ENCODE peak calls at places on chromosomes 11 and 22, in six cellular contexts. One of them, this sample, is unnamed.

GRCh38 chr11:73330569-73331093 is 22.6 kb downstream of the ARHGEF17 start:
- DNase-seq in NCI-H1105: no peak
- DNase-seq in fibroblast of lung: peak
- DNase-seq in GM23338: peak
- DNase-seq in lower leg skin: no peak
- DNase-seq in cardiac muscle cell: peak
- DNase-seq in this sample: no peak

GRCh38 chr11:46649180-46649738 is 31.9 kb downstream of the ATG13 start:
- DNase-seq in NCI-H1105: no peak
- DNase-seq in fibroblast of lung: peak
- DNase-seq in GM23338: no peak
- DNase-seq in lower leg skin: no peak
- DNase-seq in cardiac muscle cell: no peak
- DNase-seq in this sample: peak

GRCh38 chr11:6387811-6388599 is 2.3 kb upstream of the SMPD1 start:
- DNase-seq in NCI-H1105: no peak
- DNase-seq in fibroblast of lung: peak
- DNase-seq in GM23338: no peak
- DNase-seq in lower leg skin: no peak
- DNase-seq in cardiac muscle cell: no peak
- DNase-seq in this sample: no peak

GRCh38 chr11:17294033-17294432 is 17.5 kb downstream of the NUCB2 start:
- DNase-seq in NCI-H1105: no peak
- DNase-seq in fibroblast of lung: no peak
- DNase-seq in GM23338: no peak
- DNase-seq in lower leg skin: no peak
- DNase-seq in cardiac muscle cell: no peak
- DNase-seq in this sample: no peak

GRCh38 chr11:116466231-116466630 is 306.6 kb downstream of the BUD13 start:
- DNase-seq in NCI-H1105: no peak
- DNase-seq in fibroblast of lung: no peak
- DNase-seq in GM23338: no peak
- DNase-seq in lower leg skin: peak
- DNase-seq in cardiac muscle cell: no peak
- DNase-seq in this sample: no peak

GRCh38 chr11:104343578-104343977 is 179.6 kb upstream of the PDGFD start:
- DNase-seq in NCI-H1105: no peak
- DNase-seq in fibroblast of lung: peak
- DNase-seq in GM23338: peak
- DNase-seq in lower leg skin: no peak
- DNase-seq in cardiac muscle cell: peak
- DNase-seq in this sample: no peak

GRCh38 chr22:21445437-21446127 is 21.6 kb upstream of the TMEM191C start:
- DNase-seq in NCI-H1105: no peak
- DNase-seq in fibroblast of lung: no peak
- DNase-seq in GM23338: no peak
- DNase-seq in lower leg skin: no peak
- DNase-seq in cardiac muscle cell: no peak
- DNase-seq in this sample: no peak

GRCh38 chr22:38108561-38109319 is 1.7 kb downstream of the BAIAP2L2 start:
- DNase-seq in NCI-H1105: no peak
- DNase-seq in fibroblast of lung: no peak
- DNase-seq in GM23338: no peak
- DNase-seq in lower leg skin: no peak
- DNase-seq in cardiac muscle cell: no peak
- DNase-seq in this sample: no peak

GRCh38 chr22:37421468-37421877 is 5.8 kb downstream of the ELFN2 start:
- DNase-seq in NCI-H1105: no peak
- DNase-seq in fibroblast of lung: no peak
- DNase-seq in GM23338: no peak
- DNase-seq in lower leg skin: no peak
- DNase-seq in cardiac muscle cell: no peak
- DNase-seq in this sample: no peak

GRCh38 chr11:107819361-107820014 is 39.1 kb downstream of the SLC35F2 start:
- DNase-seq in NCI-H1105: no peak
- DNase-seq in fibroblast of lung: peak
- DNase-seq in GM23338: no peak
- DNase-seq in lower leg skin: no peak
- DNase-seq in cardiac muscle cell: no peak
- DNase-seq in this sample: peak

GRCh38 chr11:114171257-114172054 is 111.9 kb downstream of the ZBTB16 start:
- DNase-seq in NCI-H1105: no peak
- DNase-seq in fibroblast of lung: no peak
- DNase-seq in GM23338: no peak
- DNase-seq in lower leg skin: peak
- DNase-seq in cardiac muscle cell: peak
- DNase-seq in this sample: no peak

GRCh38 chr11:11157201-11157600 is 195.8 kb downstream of the CSNK2A3 start:
- DNase-seq in NCI-H1105: no peak
- DNase-seq in fibroblast of lung: no peak
- DNase-seq in GM23338: peak
- DNase-seq in lower leg skin: no peak
- DNase-seq in cardiac muscle cell: peak
- DNase-seq in this sample: peak

GRCh38 chr11:28526406-28526751 is 418.2 kb downstream of the METTL15 start:
- DNase-seq in NCI-H1105: no peak
- DNase-seq in fibroblast of lung: peak
- DNase-seq in GM23338: peak
- DNase-seq in lower leg skin: no peak
- DNase-seq in cardiac muscle cell: no peak
- DNase-seq in this sample: no peak

GRCh38 chr22:16915711-16916110 is 90.5 kb upstream of the XKR3 start:
- DNase-seq in NCI-H1105: no peak
- DNase-seq in fibroblast of lung: no peak
- DNase-seq in GM23338: no peak
- DNase-seq in lower leg skin: no peak
- DNase-seq in cardiac muscle cell: no peak
- DNase-seq in this sample: no peak

GRCh38 chr22:17597217-17597616 is 31.3 kb downstream of the ATP6V1E1 start:
- DNase-seq in NCI-H1105: no peak
- DNase-seq in fibroblast of lung: peak
- DNase-seq in GM23338: no peak
- DNase-seq in lower leg skin: peak
- DNase-seq in cardiac muscle cell: no peak
- DNase-seq in this sample: no peak

GRCh38 chr11:93652161-93652597 is 9.3 kb upstream of the CEP295 start:
- DNase-seq in NCI-H1105: peak
- DNase-seq in fibroblast of lung: peak
- DNase-seq in GM23338: peak
- DNase-seq in lower leg skin: no peak
- DNase-seq in cardiac muscle cell: peak
- DNase-seq in this sample: peak

GRCh38 chr11:76030973-76031590 is 175.2 kb downstream of the WNT11 start:
- DNase-seq in NCI-H1105: no peak
- DNase-seq in fibroblast of lung: peak
- DNase-seq in GM23338: peak
- DNase-seq in lower leg skin: no peak
- DNase-seq in cardiac muscle cell: no peak
- DNase-seq in this sample: no peak

GRCh38 chr11:109347304-109347703 is 74.7 kb upstream of the C11orf87 start:
- DNase-seq in NCI-H1105: no peak
- DNase-seq in fibroblast of lung: no peak
- DNase-seq in GM23338: no peak
- DNase-seq in lower leg skin: no peak
- DNase-seq in cardiac muscle cell: no peak
- DNase-seq in this sample: no peak

GRCh38 chr22:30160926-30161546 is 80.8 kb downstream of the HORMAD2 start:
- DNase-seq in NCI-H1105: no peak
- DNase-seq in fibroblast of lung: no peak
- DNase-seq in GM23338: no peak
- DNase-seq in lower leg skin: no peak
- DNase-seq in cardiac muscle cell: no peak
- DNase-seq in this sample: no peak

GRCh38 chr22:44409691-44410316 is 88.2 kb downstream of the RTL6 start:
- DNase-seq in NCI-H1105: no peak
- DNase-seq in fibroblast of lung: no peak
- DNase-seq in GM23338: no peak
- DNase-seq in lower leg skin: peak
- DNase-seq in cardiac muscle cell: no peak
- DNase-seq in this sample: no peak

GRCh38 chr22:19631899-19632670 is 82.2 kb upstream of the SEPTIN5 start:
- DNase-seq in NCI-H1105: no peak
- DNase-seq in fibroblast of lung: peak
- DNase-seq in GM23338: peak
- DNase-seq in lower leg skin: peak
- DNase-seq in cardiac muscle cell: peak
- DNase-seq in this sample: peak

GRCh38 chr11:121494355-121495099 is 41.8 kb upstream of the SORL1-AS1 start:
- DNase-seq in NCI-H1105: no peak
- DNase-seq in fibroblast of lung: no peak
- DNase-seq in GM23338: peak
- DNase-seq in lower leg skin: no peak
- DNase-seq in cardiac muscle cell: no peak
- DNase-seq in this sample: no peak

GRCh38 chr11:35951659-35952058 is 7.8 kb downstream of the LDLRAD3 start:
- DNase-seq in NCI-H1105: no peak
- DNase-seq in fibroblast of lung: no peak
- DNase-seq in GM23338: no peak
- DNase-seq in lower leg skin: no peak
- DNase-seq in cardiac muscle cell: no peak
- DNase-seq in this sample: no peak

GRCh38 chr22:23888615-23889401 is 5.4 kb upstream of the MIF start:
- DNase-seq in NCI-H1105: no peak
- DNase-seq in fibroblast of lung: peak
- DNase-seq in GM23338: peak
- DNase-seq in lower leg skin: no peak
- DNase-seq in cardiac muscle cell: no peak
- DNase-seq in this sample: peak

GRCh38 chr22:31122532-31123291 is at the start of gene INPP5J:
- DNase-seq in NCI-H1105: peak
- DNase-seq in fibroblast of lung: peak
- DNase-seq in GM23338: peak
- DNase-seq in lower leg skin: no peak
- DNase-seq in cardiac muscle cell: peak
- DNase-seq in this sample: peak

GRCh38 chr22:26161746-26162145 is 7.5 kb upstream of the SEZ6L start:
- DNase-seq in NCI-H1105: no peak
- DNase-seq in fibroblast of lung: no peak
- DNase-seq in GM23338: no peak
- DNase-seq in lower leg skin: no peak
- DNase-seq in cardiac muscle cell: no peak
- DNase-seq in this sample: no peak

GRCh38 chr11:42625757-42626156 is 686.0 kb upstream of the API5 start:
- DNase-seq in NCI-H1105: no peak
- DNase-seq in fibroblast of lung: no peak
- DNase-seq in GM23338: no peak
- DNase-seq in lower leg skin: no peak
- DNase-seq in cardiac muscle cell: no peak
- DNase-seq in this sample: no peak